ENCODE peak calls at places on chromosomes 7 and 10, in seven cellular contexts. E is mammary epithelial cell, D is keratinocyte, N is MM.1S, O is IMR-90, X is mesendoderm, W is neural progenitor cell. V is an unnamed sample.

GRCh38 chr7:150420242-150420641 is 30.2 kb upstream of the GIMAP8 start:
- DNase-seq in O (no peak), D (no peak), E (no peak), N (no peak), X (no peak), W (no peak), V (no peak)

GRCh38 chr7:35605760-35606159 is 89.2 kb downstream of the HERPUD2 start:
- DNase-seq in X (no peak), E (peak; percentile 43), N (no peak), O (peak; percentile 82), D (no peak), W (no peak), V (no peak)

GRCh38 chr10:33136271-33136670 is 178.2 kb upstream of the ITGB1 start:
- DNase-seq in E (peak; percentile 96), O (peak; percentile 77), X (no peak), W (no peak), N (no peak), D (peak; percentile 15), V (no peak)

GRCh38 chr10:6737758-6738463 is 157.8 kb upstream of the PRKCQ start:
- DNase-seq in D (no peak), O (peak; percentile 77), X (no peak), W (no peak), E (peak; percentile 74), N (no peak), V (no peak)

GRCh38 chr7:50791363-50791762 is 8.7 kb upstream of the GRB10 start:
- DNase-seq in E (no peak), O (no peak), X (peak; percentile 40), W (peak; percentile 21), D (no peak), N (no peak), V (no peak)

GRCh38 chr10:97445357-97445721 is 467 bp downstream of the EXOSC1 start:
- DNase-seq in W (no peak), E (no peak), X (no peak), N (no peak), D (no peak), O (no peak), V (no peak)

GRCh38 chr10:49167629-49168540 is 20.3 kb downstream of the TMEM273 start:
- DNase-seq in O (no peak), D (no peak), W (no peak), E (no peak), N (no peak), X (no peak), V (no peak)

GRCh38 chr10:106789623-106790022 is 374.9 kb downstream of the SORCS1 start:
- DNase-seq in E (no peak), D (no peak), O (no peak), N (no peak), X (no peak), W (no peak), V (no peak)

GRCh38 chr10:131636841-131637724 is 263.7 kb upstream of the PPP2R2D start:
- DNase-seq in N (no peak), O (no peak), E (no peak), D (no peak), W (no peak), X (no peak), V (no peak)

GRCh38 chr7:132386249-132386681 is 190.0 kb downstream of the PLXNA4 start:
- DNase-seq in E (no peak), D (no peak), N (no peak), X (no peak), O (no peak), W (no peak), V (peak; percentile 90)

GRCh38 chr7:69687739-69688431 is 89.6 kb downstream of the AUTS2 start:
- DNase-seq in D (no peak), N (no peak), E (no peak), W (no peak), O (no peak), X (no peak), V (no peak)

GRCh38 chr10:122643931-122644534 is 55.6 kb downstream of the C10orf120 start:
- DNase-seq in N (no peak), E (no peak), D (no peak), W (no peak), O (no peak), X (no peak), V (no peak)

GRCh38 chr7:55478700-55479099 is 93.6 kb downstream of the VOPP1 start:
- DNase-seq in O (no peak), W (no peak), X (no peak), N (no peak), E (no peak), D (no peak), V (peak; percentile 37)

GRCh38 chr10:118995739-118996138 is 33.8 kb upstream of the NANOS1 start:
- DNase-seq in O (no peak), W (no peak), E (no peak), D (no peak), N (peak; percentile 65), X (no peak), V (no peak)

GRCh38 chr10:17445400-17445998 is 8.9 kb downstream of the ST8SIA6 start:
- DNase-seq in W (peak; percentile 15), E (peak; percentile 5), N (no peak), D (no peak), X (peak; percentile 20), O (no peak), V (no peak)

GRCh38 chr7:34249192-34249591 is 343.9 kb downstream of the BMPER start:
- DNase-seq in O (no peak), D (no peak), W (no peak), X (no peak), E (no peak), N (no peak), V (no peak)

GRCh38 chr10:80357000-80357803 is 621 bp downstream of the DYDC2 start:
- DNase-seq in E (peak; percentile 8), O (no peak), N (no peak), D (no peak), W (peak; percentile 66), X (peak; percentile 73), V (no peak)

GRCh38 chr10:29681700-29682444 is 47.1 kb upstream of the SVIL start:
- DNase-seq in O (no peak), X (no peak), E (no peak), D (no peak), N (no peak), W (no peak), V (no peak)

GRCh38 chr10:133364645-133365431 is 7.0 kb upstream of the FUOM start:
- DNase-seq in D (no peak), W (no peak), X (no peak), N (no peak), O (no peak), E (no peak), V (no peak)

GRCh38 chr10:45441791-45442190 is 67.8 kb downstream of the ALOX5 start:
- DNase-seq in E (no peak), N (no peak), O (no peak), X (no peak), W (no peak), D (no peak), V (no peak)

GRCh38 chr7:46131916-46132795 is 211.1 kb upstream of the IGFBP3 start:
- DNase-seq in D (no peak), X (peak; percentile 75), W (peak; percentile 71), E (peak; percentile 57), N (no peak), O (no peak), V (peak; percentile 61)

DNA sequence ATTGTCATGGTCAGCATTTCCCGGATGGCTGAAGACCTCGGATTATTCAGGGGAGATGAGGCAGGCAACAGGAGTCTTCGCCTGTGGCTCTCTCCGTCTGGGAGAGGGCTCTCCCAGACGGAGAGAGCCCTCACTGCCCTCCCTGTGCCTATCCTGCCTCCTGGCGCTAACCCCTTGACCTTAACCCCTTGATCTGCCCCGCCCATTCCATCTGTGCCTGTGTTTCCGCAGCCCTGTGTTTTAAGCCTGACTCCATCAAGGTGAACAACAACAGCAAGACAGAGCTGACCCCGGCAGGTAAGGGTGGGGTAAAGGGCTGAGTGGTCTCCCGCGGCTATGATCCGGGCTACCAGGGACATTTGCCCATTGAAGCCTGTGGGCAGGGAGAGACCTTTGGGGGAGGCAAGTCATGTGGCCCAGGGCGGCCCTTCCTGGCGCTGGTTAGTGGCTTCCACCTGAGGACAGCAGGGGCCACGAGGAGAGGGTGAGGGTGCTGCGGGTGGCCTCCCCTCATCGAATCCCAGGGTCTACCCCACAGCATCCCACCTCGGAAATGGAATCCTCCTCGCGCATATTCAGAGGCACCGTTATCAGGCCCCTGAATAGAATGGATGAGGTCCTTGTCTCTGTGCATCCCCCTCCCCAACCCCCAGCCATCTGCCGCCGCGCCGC is 4.2 kb upstream of the MUC12 start:
- DNase-seq in D (no peak), O (no peak), N (no peak), X (peak; percentile 38), E (no peak), W (no peak), V (no peak)
- H3K9ac ChIP-seq in D (no peak overlapping the region), O (no peak overlapping the region), N (no peak overlapping the region), X (peak overlapping the region; percentile 59), E (no peak overlapping the region), W (no peak overlapping the region), V (no peak overlapping the region)

GRCh38 chr7:137579913-137580640 is 236.5 kb upstream of the PTN start:
- DNase-seq in E (peak; percentile 83), X (no peak), D (no peak), O (peak; percentile 95), N (no peak), W (no peak), V (no peak)

GRCh38 chr7:137574836-137575235 is 231.3 kb upstream of the PTN start:
- DNase-seq in D (no peak), O (peak; percentile 21), X (peak; percentile 46), N (no peak), W (no peak), E (peak; percentile 11), V (no peak)

GRCh38 chr7:137578541-137578940 is 235.0 kb upstream of the PTN start:
- DNase-seq in N (no peak), E (no peak), X (no peak), D (no peak), W (no peak), O (no peak), V (no peak)

GRCh38 chr7:137577184-137577583 is 233.7 kb upstream of the PTN start:
- DNase-seq in W (no peak), E (no peak), X (peak; percentile 23), D (no peak), O (no peak), N (no peak), V (no peak)

GRCh38 chr7:137576481-137576880 is 232.9 kb upstream of the PTN start:
- DNase-seq in N (no peak), D (no peak), O (no peak), X (no peak), W (no peak), E (peak; percentile 67), V (no peak)
- H3K4me1 ChIP-seq in N (no peaks in the 10 kb centered on the region), D (peaks cover 7% of the 10 kb centered on the region), O (peaks cover 16% of the 10 kb centered on the region), X (no peaks in the 10 kb centered on the region), W (no peaks in the 10 kb centered on the region), E (peaks cover 30% of the 10 kb centered on the region), V (no peaks in the 10 kb centered on the region)

GRCh38 chr10:67385089-67385488 is 310.9 kb downstream of the CTNNA3 start:
- DNase-seq in N (no peak), E (no peak), D (no peak), O (no peak), X (no peak), W (no peak), V (no peak)

GRCh38 chr10:67385566-67385965 is 310.4 kb downstream of the CTNNA3 start:
- DNase-seq in O (no peak), D (no peak), X (peak; percentile 4), N (no peak), E (no peak), W (peak; percentile 50), V (no peak)

GRCh38 chr10:67386260-67386659 is 309.7 kb downstream of the CTNNA3 start:
- DNase-seq in N (no peak), E (no peak), D (no peak), W (peak; percentile 41), O (no peak), X (no peak), V (no peak)
- H3K9ac ChIP-seq in N (no peak overlapping the region), E (no peak overlapping the region), D (no peak overlapping the region), W (no peak overlapping the region), O (no peak overlapping the region), X (no peak overlapping the region), V (no peak overlapping the region)

GRCh38 chr10:5628798-5629788 is 37.3 kb downstream of the ASB13 start:
- DNase-seq in X (no peak), W (no peak), E (no peak), O (peak; percentile 60), D (no peak), N (no peak), V (no peak)
- H3K4me1 ChIP-seq in X (no peaks in the 10 kb centered on the region), W (no peaks in the 10 kb centered on the region), E (peaks cover 13% of the 10 kb centered on the region), O (peaks cover 5% of the 10 kb centered on the region), D (peaks cover 17% of the 10 kb centered on the region), N (peaks cover 7% of the 10 kb centered on the region), V (peaks cover 22% of the 10 kb centered on the region)

V was measured in kidney.